ENCODE peak calls at places on chromosome 9, in four cellular contexts. J is neural progenitor cell, N is adrenal gland, D is endodermal cell. U is an unnamed sample. For H3K9me3, the result is how much of the 10 kb centered on the place peaks cover.

GRCh38 chr9:128104171-128104618 is 23.3 kb downstream of the PTGES2 start:
- DNase-seq in J (no peak), N (peak), D (no peak), U (no peak)

GRCh38 chr9:34659592-34660253 is 2.7 kb downstream of the CCL27 start:
- DNase-seq in J (no peak), N (no peak), D (no peak), U (no peak)

GRCh38 chr9:92393686-92394085 is 10.7 kb downstream of the OGN start:
- DNase-seq in J (no peak), N (no peak), D (no peak), U (no peak)

GRCh38 chr9:76394896-76395244 is 644 bp upstream of the RFK start:
- DNase-seq in J (peak), N (peak), D (peak), U (peak)

GRCh38 chr9:129489838-129490582 is 130.9 kb downstream of the C9orf50 start:
- DNase-seq in J (no peak), N (no peak), D (no peak), U (no peak)

GRCh38 chr9:80407220-80407619 is 835.5 kb downstream of the TLE4 start:
- DNase-seq in J (no peak), N (no peak), D (peak), U (no peak)

GRCh38 chr9:133680250-133680975 is 44.2 kb downstream of the DBH start:
- DNase-seq in J (no peak), N (no peak), D (no peak), U (no peak)

GRCh38 chr9:72807765-72808445 is 144.9 kb downstream of the ALDH1A1 start:
- DNase-seq in J (no peak), N (no peak), D (peak), U (peak)

GRCh38 chr9:119963258-119963797 is 594.1 kb upstream of the BRINP1 start:
- DNase-seq in J (peak), N (peak), D (peak), U (peak)

GRCh38 chr9:7097040-7097715 is 339.4 kb downstream of the KDM4C start:
- DNase-seq in J (no peak), N (no peak), D (no peak), U (no peak)

GRCh38 chr9:112194969-112195431 is 19.9 kb upstream of the SUSD1 start:
- DNase-seq in J (no peak), N (no peak), D (no peak), U (no peak)

GRCh38 chr9:133139246-133140173 is 18.5 kb upstream of the RALGDS start:
- DNase-seq in J (no peak), N (no peak), D (no peak), U (no peak)

GRCh38 chr9:131591845-131592208 is 46.5 kb downstream of the PRRT1B start:
- DNase-seq in J (no peak), N (no peak), D (peak), U (no peak)

GRCh38 chr9:109558718-109559151 is 60.6 kb upstream of the PTPN3 start:
- DNase-seq in J (no peak), N (no peak), D (no peak), U (no peak)

GRCh38 chr9:122780026-122780425 is 8.7 kb upstream of the OR5C1 start:
- DNase-seq in J (no peak), N (no peak), D (no peak), U (no peak)

GRCh38 chr9:20238921-20239320 is 383.4 kb downstream of the MLLT3 start:
- DNase-seq in J (no peak), N (no peak), D (no peak), U (no peak)

GRCh38 chr9:93599571-93600403 is 23.4 kb downstream of the PHF2 start:
- DNase-seq in J (no peak), N (no peak), D (peak), U (no peak)

GRCh38 chr9:35575478-35575877 is 29.6 kb upstream of the TESK1 start:
- DNase-seq in J (no peak), N (no peak), D (no peak), U (no peak)

GRCh38 chr9:108643756-108644510 is 211.9 kb downstream of the ACTL7B start:
- DNase-seq in J (no peak), N (no peak), D (no peak), U (no peak)

GRCh38 chr9:78909566-78909965 is 612.6 kb downstream of the PSAT1 start:
- DNase-seq in J (no peak), N (no peak), D (no peak), U (no peak)

GRCh38 chr9:109771796-109772525 is 8.0 kb upstream of the PALM2AKAP2 start:
- DNase-seq in J (no peak), N (no peak), D (peak), U (no peak)

GRCh38 chr9:104775961-104776360 is 12.0 kb downstream of the NIPSNAP3B start:
- DNase-seq in J (no peak), N (no peak), D (no peak), U (no peak)

GRCh38 chr9:78026947-78027346 is 4.7 kb downstream of the GNAQ start:
- DNase-seq in J (no peak), N (no peak), D (no peak), U (no peak)

GRCh38 chr9:35423499-35423898 is 66.4 kb upstream of the RUSC2 start:
- DNase-seq in J (no peak), N (no peak), D (no peak), U (no peak)

GRCh38 chr9:17742065-17742464 is 163.2 kb downstream of the SH3GL2 start:
- DNase-seq in J (peak), N (no peak), D (peak), U (peak)

GRCh38 chr9:6014668-6015270 is 655 bp downstream of the RANBP6 start:
- DNase-seq in J (no peak), N (no peak), D (no peak), U (peak)

GRCh38 chr9:14993061-14993800 is 83.0 kb upstream of the FREM1 start:
- DNase-seq in J (peak), N (peak), D (peak), U (peak)

GRCh38 chr9:14992516-14992915 is 82.3 kb upstream of the FREM1 start:
- DNase-seq in J (no peak), N (no peak), D (peak), U (no peak)

GRCh38 chr9:14987858-14988257 is 77.6 kb upstream of the FREM1 start:
- DNase-seq in J (no peak), N (no peak), D (no peak), U (no peak)

GRCh38 chr9:14992025-14992424 is 81.8 kb upstream of the FREM1 start:
- DNase-seq in J (no peak), N (no peak), D (no peak), U (peak)

GRCh38 chr9:14989811-14990210 is 79.6 kb upstream of the FREM1 start:
- DNase-seq in J (no peak), N (no peak), D (no peak), U (peak)
- H3K9me3 ChIP-seq in J (under half), N (under half), D (under half), U (under half)

GRCh38 chr9:126365780-126366179 is 39.2 kb downstream of the MVB12B start:
- DNase-seq in J (no peak), N (no peak), D (no peak), U (no peak)
- TF ChIP-seq CTCF in J (peak), N (no peak), D (peak), U (no peak)

GRCh38 chr9:101414839-101415238 is 16.2 kb downstream of the ZNF189 start:
- DNase-seq in J (no peak), N (no peak), D (no peak), U (no peak)
- H3K9me3 ChIP-seq in J (under half), N (under half), D (under half), U (under half)

GRCh38 chr9:3177921-3178320 is 334.0 kb upstream of the PUM3 start:
- DNase-seq in J (no peak), N (no peak), D (no peak), U (no peak)

GRCh38 chr9:3180696-3181048 is 336.8 kb upstream of the PUM3 start:
- DNase-seq in J (no peak), N (no peak), D (no peak), U (no peak)

GRCh38 chr9:3179716-3180115 is 335.8 kb upstream of the PUM3 start:
- DNase-seq in J (no peak), N (no peak), D (no peak), U (no peak)

GRCh38 chr9:3177362-3177761 is 333.5 kb upstream of the PUM3 start:
- DNase-seq in J (no peak), N (no peak), D (no peak), U (no peak)

DNA sequence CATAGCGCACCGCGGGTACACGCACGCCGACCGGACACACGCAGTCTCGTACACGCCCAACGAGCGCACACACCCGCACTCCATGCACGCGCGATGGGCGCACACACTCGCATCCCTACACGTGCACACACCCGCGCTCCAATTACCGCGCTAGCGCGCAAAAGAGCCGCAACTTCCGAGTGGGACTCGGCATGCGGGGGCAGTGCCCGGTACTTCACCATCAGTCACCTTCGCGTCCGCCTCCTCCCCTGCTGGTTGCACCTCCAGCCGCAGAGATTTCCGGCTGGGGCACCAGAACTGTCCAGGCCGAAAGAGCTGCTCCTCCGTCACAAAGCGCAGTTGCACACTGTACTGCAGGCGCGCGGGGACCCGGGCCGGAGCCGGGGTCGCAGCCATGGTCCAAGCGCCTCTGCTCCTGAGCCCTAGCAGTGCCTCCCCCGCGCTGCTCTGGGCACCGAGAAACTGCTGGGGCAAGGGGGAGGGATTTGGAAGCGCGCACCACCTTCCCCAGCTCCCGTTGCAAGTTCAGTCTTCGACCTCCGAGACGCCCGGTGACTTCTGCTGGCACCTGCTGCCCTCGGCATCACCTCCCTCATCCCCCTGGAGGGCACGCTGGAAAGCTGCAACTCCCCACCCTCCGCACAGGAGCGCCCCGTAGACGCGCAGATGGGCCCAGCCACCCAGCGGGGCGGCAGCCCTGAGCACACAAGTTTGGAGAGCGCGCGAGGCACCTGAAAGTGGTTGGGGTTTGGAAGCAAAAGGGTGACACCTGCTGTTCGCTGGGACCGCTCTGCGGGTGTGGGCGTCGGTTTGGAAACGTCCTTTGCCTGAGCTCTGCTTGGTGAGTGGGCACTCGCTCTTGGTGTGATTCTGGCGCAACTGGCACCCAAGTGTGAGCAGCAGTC is 337.4 kb upstream of the PUM3 start:
- DNase-seq in J (peak), N (peak), D (peak), U (peak)
- TF ChIP-seq CTCF in J (peak), N (no peak), D (peak), U (peak)

GRCh38 chr9:137725598-137725997 is 106.8 kb downstream of the EHMT1 start:
- DNase-seq in J (no peak), N (no peak), D (peak), U (no peak)

GRCh38 chr9:137724818-137725240 is 106.0 kb downstream of the EHMT1 start:
- DNase-seq in J (no peak), N (no peak), D (no peak), U (no peak)

GRCh38 chr9:137728444-137729311 is 109.9 kb downstream of the EHMT1 start:
- DNase-seq in J (no peak), N (no peak), D (no peak), U (no peak)

GRCh38 chr9:137727716-137728115 is 108.9 kb downstream of the EHMT1 start:
- DNase-seq in J (no peak), N (no peak), D (no peak), U (no peak)

GRCh38 chr9:137726764-137727163 is 108.0 kb downstream of the EHMT1 start:
- DNase-seq in J (no peak), N (no peak), D (no peak), U (no peak)
- H3K9me3 ChIP-seq in J (under half), N (under half), D (under half), U (under half)

GRCh38 chr9:121331992-121332685 is 37.9 kb downstream of the STOM start:
- DNase-seq in J (no peak), N (no peak), D (no peak), U (peak)
- TF ChIP-seq CTCF in J (peak), N (peak), D (peak), U (peak)

GRCh38 chr9:135119496-135120064 is 32.1 kb downstream of the OLFM1 start:
- DNase-seq in J (no peak), N (no peak), D (no peak), U (no peak)

GRCh38 chr9:135123145-135123544 is 35.7 kb downstream of the OLFM1 start:
- DNase-seq in J (no peak), N (no peak), D (no peak), U (no peak)

GRCh38 chr9:135120249-135120648 is 32.8 kb downstream of the OLFM1 start:
- DNase-seq in J (no peak), N (no peak), D (no peak), U (no peak)

GRCh38 chr9:135123735-135124134 is 36.3 kb downstream of the OLFM1 start:
- DNase-seq in J (no peak), N (no peak), D (no peak), U (no peak)

GRCh38 chr9:135122316-135122715 is 34.8 kb downstream of the OLFM1 start:
- DNase-seq in J (no peak), N (no peak), D (no peak), U (no peak)
- H3K9me3 ChIP-seq in J (under half), N (under half), D (under half), U (under half)

GRCh38 chr9:84238652-84239051 is 101.9 kb downstream of the SLC28A3 start:
- DNase-seq in J (no peak), N (no peak), D (peak), U (no peak)
- TF ChIP-seq CTCF in J (peak), N (no peak), D (peak), U (peak)

DNA sequence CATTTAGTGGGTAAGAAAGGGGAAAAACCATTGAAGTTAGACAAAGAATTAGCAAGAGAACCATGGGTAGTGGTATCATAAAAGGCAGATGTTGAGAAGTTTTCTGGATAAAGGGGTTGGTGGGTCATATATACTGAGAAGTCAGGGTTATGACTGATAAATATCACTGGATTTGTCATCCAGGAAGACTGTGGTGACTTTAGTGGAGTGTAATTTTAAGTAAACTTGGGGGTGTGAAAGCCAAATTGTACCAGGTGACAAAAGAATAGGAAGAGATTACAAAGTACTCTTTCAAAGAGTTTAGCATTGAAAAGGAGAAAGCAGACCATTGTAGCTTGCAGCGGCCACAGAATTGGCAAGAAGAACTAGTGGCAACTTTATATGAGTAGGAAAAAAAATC is 315.2 kb upstream of the DMAC1 start:
- DNase-seq in J (no peak), N (no peak), D (no peak), U (no peak)
- H3K9me3 ChIP-seq in J (under half), N (under half), D (under half), U (under half)

GRCh38 chr9:106862115-106862945 is 636 bp upstream of the ZNF462 start:
- DNase-seq in J (peak), N (peak), D (peak), U (peak)
- TF ChIP-seq CTCF in J (peak), N (peak), D (peak), U (peak)

U was measured in A673.